ENCODE peak calls at places on chromosomes 11 and 22, in five cellular contexts. Z is NCI-H2171; M is Calu3; B is activated CD8-positive, alpha-beta memory T cell treated with anti-CD3 and anti-CD28 coated beads for 48 hours; I is CD8-positive, alpha-beta T cell. D is an unnamed sample.
A peak's percentile ranks its signal among the peaks of the same experiment; 100 is the strongest.

GRCh38 chr11:824292-824880 is 3.3 kb upstream of the CRACR2B start:
- DNase-seq in B (no peak), Z (no peak), M (no peak), I (no peak), D (peak; percentile 32)

GRCh38 chr22:45262931-45263789 is 21.6 kb upstream of the UPK3A start:
- DNase-seq in Z (peak; percentile 81), I (no peak), B (no peak), M (no peak), D (peak; percentile 51)

GRCh38 chr11:93099811-93100210 is 98.0 kb downstream of the SLC36A4 start:
- DNase-seq in B (no peak), Z (no peak), M (no peak), I (no peak), D (no peak)

GRCh38 chr11:124867700-124868099 is 2.5 kb downstream of the ROBO3 start:
- DNase-seq in B (no peak), I (no peak), Z (no peak), M (no peak), D (peak; percentile 25)

GRCh38 chr11:88886796-88887195 is 179.0 kb downstream of the GRM5 start:
- DNase-seq in Z (no peak), M (peak; percentile 30), I (no peak), B (no peak), D (no peak)

GRCh38 chr11:135075740-135076139 is 663.7 kb upstream of the B3GAT1 start:
- DNase-seq in Z (no peak), B (peak; percentile 38), M (peak; percentile 56), I (peak; percentile 37), D (no peak)

GRCh38 chr11:124538019-124538418 is 5.4 kb downstream of the OR8B12 start:
- DNase-seq in I (no peak), B (no peak), M (no peak), Z (no peak), D (no peak)

GRCh38 chr11:70423523-70424505 is 25.5 kb downstream of the CTTN start:
- DNase-seq in Z (no peak), I (no peak), B (peak; percentile 23), M (peak; percentile 28), D (no peak)

GRCh38 chr11:92920295-92920694 is 49.2 kb upstream of the MTNR1B start:
- DNase-seq in M (no peak), B (no peak), I (no peak), Z (no peak), D (peak; percentile 68)

GRCh38 chr22:17481424-17481823 is 81.9 kb upstream of the SLC25A18 start:
- DNase-seq in M (no peak), Z (no peak), B (no peak), I (no peak), D (no peak)

GRCh38 chr11:70419307-70420007 is 21.1 kb downstream of the CTTN start:
- DNase-seq in I (no peak), Z (no peak), B (no peak), M (no peak), D (no peak)

GRCh38 chr22:44451016-44451415 is 47.0 kb downstream of the RTL6 start:
- DNase-seq in M (no peak), B (no peak), Z (no peak), I (no peak), D (no peak)

GRCh38 chr22:36467042-36467810 is 14.2 kb downstream of the TXN2 start:
- DNase-seq in M (no peak), I (no peak), Z (no peak), B (no peak), D (no peak)

GRCh38 chr11:6320411-6321207 is at the start of gene CAVIN3:
- DNase-seq in Z (no peak), M (peak; percentile 77), B (peak; percentile 61), I (no peak), D (no peak)

GRCh38 chr22:44685384-44686056 is 16.5 kb upstream of the PRR5 start:
- DNase-seq in Z (peak; percentile 42), M (peak; percentile 74), I (peak; percentile 70), B (peak; percentile 38), D (no peak)

GRCh38 chr11:42996742-42997307 is 315.0 kb upstream of the API5 start:
- DNase-seq in B (no peak), M (no peak), Z (no peak), I (no peak), D (no peak)

GRCh38 chr11:85809881-85810280 is 1.1 kb downstream of the SYTL2 start:
- DNase-seq in Z (no peak), M (peak; percentile 24), I (no peak), B (no peak), D (no peak)